ENCODE peak calls at places on chromosomes 7 and 10, in nine cellular contexts. J is IMR-90, U is sigmoid colon, F is body of pancreas, P is A549, W is H54, L is heart left ventricle, N is adrenal gland, D is transverse colon. A is an unnamed sample.
A peak's percentile ranks its signal among the peaks of the same experiment; 100 is the strongest.

GRCh38 chr10:22466763-22467334 is 121.6 kb downstream of the SPAG6 start:
- DNase-seq in D (no peak), L (no peak), F (no peak), U (no peak), J (no peak), P (no peak), W (no peak), N (no peak), A (no peak)

GRCh38 chr7:98116656-98117461 is 10.2 kb downstream of the LMTK2 start:
- DNase-seq in W (no peak), D (no peak), N (peak; percentile 78), U (no peak), J (peak; percentile 75), F (no peak), L (no peak), P (peak; percentile 49), A (no peak)

GRCh38 chr10:45421231-45422097 is 47.4 kb downstream of the ALOX5 start:
- DNase-seq in F (peak; percentile 25), W (no peak), D (peak; percentile 58), U (peak; percentile 66), N (no peak), J (no peak), L (no peak), P (no peak), A (no peak)

GRCh38 chr7:7720750-7721621 is 2.6 kb upstream of the RPA3 start:
- DNase-seq in N (no peak), J (no peak), W (no peak), D (no peak), L (no peak), F (no peak), U (no peak), P (no peak), A (no peak)

GRCh38 chr10:13347235-13348156 is 597 bp downstream of the SEPHS1 start:
- DNase-seq in P (peak; percentile 87), L (peak; percentile 91), J (peak; percentile 70), F (peak; percentile 83), N (peak; percentile 83), U (peak; percentile 90), W (peak; percentile 50), D (peak; percentile 87), A (peak; percentile 41)

GRCh38 chr10:22805304-22805703 is 90.9 kb upstream of the PIP4K2A start:
- DNase-seq in F (peak; percentile 21), W (no peak), N (no peak), U (no peak), P (no peak), D (no peak), L (no peak), J (peak; percentile 58), A (no peak)

GRCh38 chr7:16891874-16892620 is 10.3 kb upstream of the AGR3 start:
- DNase-seq in W (no peak), N (no peak), J (no peak), L (no peak), P (no peak), F (no peak), U (no peak), D (no peak), A (no peak)

GRCh38 chr7:7972927-7973594 is 4.5 kb downstream of the GLCCI1 start:
- DNase-seq in D (no peak), L (no peak), U (no peak), P (no peak), J (no peak), N (no peak), W (no peak), F (no peak), A (no peak)

GRCh38 chr10:29791773-29792172 is 157.0 kb upstream of the SVIL start:
- DNase-seq in W (no peak), P (no peak), D (no peak), F (no peak), J (no peak), N (no peak), L (no peak), U (no peak), A (no peak)

GRCh38 chr7:157176771-157177170 is 38.0 kb downstream of the UBE3C start:
- DNase-seq in W (no peak), J (no peak), U (no peak), D (no peak), L (no peak), F (no peak), N (no peak), P (no peak), A (no peak)

GRCh38 chr7:18866359-18867036 is 250.9 kb downstream of the TWIST1 start:
- DNase-seq in J (peak; percentile 100), F (peak; percentile 37), W (peak; percentile 55), L (peak; percentile 72), N (peak; percentile 26), U (peak; percentile 87), D (peak; percentile 8), P (peak; percentile 60), A (peak; percentile 43)

GRCh38 chr7:94376281-94376680 is 18.4 kb upstream of the COL1A2 start:
- DNase-seq in U (no peak), L (no peak), J (no peak), D (no peak), N (no peak), P (no peak), F (no peak), W (no peak), A (no peak)

GRCh38 chr7:94375713-94376112 is 19.0 kb upstream of the COL1A2 start:
- DNase-seq in U (peak; percentile 69), P (no peak), N (no peak), W (peak; percentile 36), F (no peak), L (peak; percentile 36), D (no peak), J (peak; percentile 98), A (no peak)

GRCh38 chr7:94375167-94375566 is 19.5 kb upstream of the COL1A2 start:
- DNase-seq in W (peak; percentile 35), L (peak; percentile 70), N (peak; percentile 43), D (peak; percentile 38), J (peak; percentile 97), P (no peak), F (peak; percentile 19), U (peak; percentile 94), A (no peak)

GRCh38 chr7:94374721-94375120 is 20.0 kb upstream of the COL1A2 start:
- DNase-seq in L (no peak), D (no peak), W (no peak), U (no peak), N (no peak), J (no peak), F (no peak), P (no peak), A (no peak)

DNA sequence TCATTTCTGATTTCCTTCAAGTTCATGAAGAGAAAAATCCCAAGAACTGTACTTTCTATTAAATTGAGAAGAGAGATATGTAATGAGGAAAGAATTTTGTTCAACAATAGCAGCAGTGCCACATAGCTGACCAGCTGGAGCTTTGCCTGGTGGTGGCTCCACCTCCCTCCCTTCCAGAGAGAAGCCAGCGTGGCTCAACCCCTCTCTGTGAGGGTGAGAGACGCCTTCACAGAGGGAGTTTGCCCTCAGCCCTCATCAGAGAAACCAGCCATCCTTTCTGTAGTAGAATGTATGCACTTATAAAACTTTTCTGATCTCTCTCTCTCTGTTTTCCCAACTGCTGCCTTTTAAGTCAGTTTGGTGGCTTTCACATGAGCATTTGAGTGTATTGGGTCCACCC is 20.5 kb upstream of the COL1A2 start:
- DNase-seq in W (peak; percentile 42), N (peak; percentile 52), P (no peak), F (peak; percentile 37), L (peak; percentile 80), D (peak; percentile 61), J (peak; percentile 93), U (peak; percentile 94), A (no peak)
- TF ChIP-seq POLR2A in W (peak; percentile 74), N (no peak), P (no peak), F (no peak), L (peak; percentile 33), D (peak; percentile 33), J (peak; percentile 90), U (peak; percentile 75), A (no peak)

GRCh38 chr10:12324530-12324929 is 24.8 kb upstream of the CAMK1D start:
- DNase-seq in D (no peak), F (no peak), P (no peak), W (no peak), U (no peak), J (no peak), N (no peak), L (no peak), A (no peak)
- TF ChIP-seq POLR2A in D (no peak), F (no peak), P (no peak), W (no peak), U (no peak), J (no peak), N (no peak), L (no peak), A (no peak)

DNA sequence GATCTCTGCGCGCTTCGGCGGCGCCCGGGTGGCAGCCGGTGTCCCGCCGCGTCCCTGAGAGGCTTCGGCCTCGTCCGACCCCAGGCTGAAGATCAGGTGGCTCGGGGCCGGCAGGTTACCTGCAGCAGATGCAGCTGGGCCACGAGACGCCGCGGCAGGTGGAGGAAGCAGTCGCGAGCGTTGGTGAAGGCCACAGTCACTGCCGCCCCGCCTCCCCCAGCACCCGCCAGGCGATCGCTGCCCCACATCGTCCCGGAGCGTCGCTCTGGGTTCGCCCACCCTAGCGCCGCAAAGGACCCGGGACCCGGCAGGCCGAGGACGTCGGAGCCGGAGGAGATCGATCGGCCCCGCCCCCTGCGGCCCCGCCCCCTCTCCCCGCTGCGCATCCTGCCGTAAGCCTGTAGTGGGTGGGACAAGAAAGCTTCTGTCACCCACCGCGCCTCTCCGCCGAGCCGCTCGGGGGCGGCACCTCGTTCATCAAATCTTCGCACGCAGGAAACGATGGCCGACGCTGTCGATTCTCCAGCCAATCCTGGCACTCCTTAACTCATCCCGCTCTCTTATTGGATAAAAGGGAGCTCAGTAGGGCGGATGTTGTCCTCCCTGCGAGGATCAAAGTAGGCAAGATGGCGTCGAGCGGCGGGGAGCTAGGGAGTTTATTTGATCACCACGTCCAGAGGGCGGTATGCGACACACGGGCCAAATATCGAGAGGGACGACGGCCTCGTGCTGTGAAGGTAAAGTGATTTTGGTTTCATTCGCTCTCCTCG is at the start of the genes PEX1 and RBM48:
- DNase-seq in P (peak; percentile 99), U (peak; percentile 98), N (peak; percentile 97), W (peak; percentile 85), L (peak; percentile 97), J (peak; percentile 99), F (peak; percentile 96), D (peak; percentile 97), A (peak; percentile 99)
- TF ChIP-seq POLR2A in P (peak; percentile 56), U (no peak), N (peak; percentile 38), W (peak; percentile 52), L (peak; percentile 56), J (peak; percentile 89), F (peak; percentile 76), D (peak; percentile 66), A (no peak)

GRCh38 chr7:44973610-44974401 is 5.0 kb downstream of the MYO1G start:
- DNase-seq in W (no peak), N (peak; percentile 77), P (peak; percentile 35), L (peak; percentile 54), U (no peak), F (peak; percentile 49), D (peak; percentile 68), J (no peak), A (no peak)

GRCh38 chr7:44975331-44976039 is 3.3 kb downstream of the MYO1G start:
- DNase-seq in L (peak; percentile 2), N (no peak), F (no peak), U (no peak), P (no peak), D (no peak), J (no peak), W (no peak), A (no peak)

GRCh38 chr7:44972562-44972961 is 6.3 kb downstream of the MYO1G start:
- DNase-seq in D (no peak), N (no peak), W (no peak), J (no peak), F (no peak), P (no peak), L (no peak), U (no peak), A (no peak)

GRCh38 chr7:44976040-44976745 is 2.6 kb downstream of the MYO1G start:
- DNase-seq in J (no peak), W (no peak), P (no peak), N (no peak), U (no peak), D (no peak), F (no peak), L (no peak), A (no peak)

GRCh38 chr7:44974549-44974948 is 4.3 kb downstream of the MYO1G start:
- DNase-seq in D (no peak), P (no peak), L (no peak), J (no peak), N (no peak), W (no peak), F (no peak), U (no peak), A (no peak)
- TF ChIP-seq POLR2A in D (no peak), P (no peak), L (no peak), J (no peak), N (no peak), W (no peak), F (no peak), U (no peak), A (no peak)

A was measured in HCT116.